ENCODE peak calls at places on chromosomes 4 and X, in five cellular contexts. One of them, this sample, is unnamed.
A peak's percentile ranks its signal among the peaks of the same experiment; 100 is the strongest.

GRCh38 chr4:187586892-187587291 is 408.7 kb upstream of the ZFP42 start:
- DNase-seq in retina: no peak
- DNase-seq in head of caudate nucleus: no peak
- DNase-seq in tibial artery: no peak
- DNase-seq in lung: no peak
- DNase-seq in this sample: peak; percentile 6

GRCh38 chr4:8324640-8325239 is 55.2 kb downstream of the HTRA3 start:
- DNase-seq in retina: no peak
- DNase-seq in head of caudate nucleus: no peak
- DNase-seq in tibial artery: no peak
- DNase-seq in lung: no peak
- DNase-seq in this sample: no peak

GRCh38 chrX:132591719-132592275 is 103.0 kb upstream of the MBNL3 start:
- DNase-seq in retina: no peak
- DNase-seq in head of caudate nucleus: no peak
- DNase-seq in tibial artery: no peak
- DNase-seq in lung: no peak
- DNase-seq in this sample: peak; percentile 5

GRCh38 chr4:2043396-2044118 is 15.6 kb upstream of the NAT8L start:
- DNase-seq in retina: no peak
- DNase-seq in head of caudate nucleus: no peak
- DNase-seq in tibial artery: no peak
- DNase-seq in lung: no peak
- DNase-seq in this sample: no peak

GRCh38 chr4:90951037-90951436 is 823.8 kb downstream of the CCSER1 start:
- DNase-seq in retina: no peak
- DNase-seq in head of caudate nucleus: no peak
- DNase-seq in tibial artery: no peak
- DNase-seq in lung: no peak
- DNase-seq in this sample: peak; percentile 19

GRCh38 chr4:86521373-86521969 is 72.6 kb upstream of the PTPN13 start:
- DNase-seq in retina: no peak
- DNase-seq in head of caudate nucleus: no peak
- DNase-seq in tibial artery: no peak
- DNase-seq in lung: no peak
- DNase-seq in this sample: no peak

GRCh38 chr4:17469931-17470674 is 41.8 kb downstream of the QDPR start:
- DNase-seq in retina: no peak
- DNase-seq in head of caudate nucleus: no peak
- DNase-seq in tibial artery: no peak
- DNase-seq in lung: no peak
- DNase-seq in this sample: no peak

GRCh38 chr4:29861307-29861706 is 858.9 kb upstream of the PCDH7 start:
- DNase-seq in retina: no peak
- DNase-seq in head of caudate nucleus: no peak
- DNase-seq in tibial artery: no peak
- DNase-seq in lung: no peak
- DNase-seq in this sample: no peak

GRCh38 chrX:153885208-153885787 is 675 bp downstream of the L1CAM start:
- DNase-seq in retina: no peak
- DNase-seq in head of caudate nucleus: no peak
- DNase-seq in tibial artery: no peak
- DNase-seq in lung: no peak
- DNase-seq in this sample: no peak

GRCh38 chr4:1375761-1376322 is 28.8 kb downstream of the UVSSA start:
- DNase-seq in retina: no peak
- DNase-seq in head of caudate nucleus: no peak
- DNase-seq in tibial artery: peak; percentile 5
- DNase-seq in lung: no peak
- DNase-seq in this sample: no peak

GRCh38 chr4:148442830-148443549 is 776 bp upstream of the NR3C2 start:
- DNase-seq in retina: no peak
- DNase-seq in head of caudate nucleus: no peak
- DNase-seq in tibial artery: peak; percentile 30
- DNase-seq in lung: no peak
- DNase-seq in this sample: peak; percentile 21

GRCh38 chr4:126843492-126844067 is 789.2 kb upstream of the INTU start:
- DNase-seq in retina: no peak
- DNase-seq in head of caudate nucleus: no peak
- DNase-seq in tibial artery: no peak
- DNase-seq in lung: no peak
- DNase-seq in this sample: no peak

GRCh38 chrX:140917354-140918115 is 84.9 kb upstream of the SPANXB1 start:
- DNase-seq in retina: no peak
- DNase-seq in head of caudate nucleus: no peak
- DNase-seq in tibial artery: no peak
- DNase-seq in lung: no peak
- DNase-seq in this sample: peak; percentile 5

GRCh38 chrX:40552768-40553167 is 28.0 kb upstream of the ATP6AP2 start:
- DNase-seq in retina: no peak
- DNase-seq in head of caudate nucleus: peak; percentile 12
- DNase-seq in tibial artery: no peak
- DNase-seq in lung: no peak
- DNase-seq in this sample: peak; percentile 12

GRCh38 chrX:119340606-119341205 is 58.4 kb upstream of the SLC25A43 start:
- DNase-seq in retina: no peak
- DNase-seq in head of caudate nucleus: peak; percentile 5
- DNase-seq in tibial artery: no peak
- DNase-seq in lung: no peak
- DNase-seq in this sample: no peak

GRCh38 chr4:76993787-76994641 is 44.5 kb downstream of the SEPTIN11 start:
- DNase-seq in retina: no peak
- DNase-seq in head of caudate nucleus: no peak
- DNase-seq in tibial artery: no peak
- DNase-seq in lung: no peak
- DNase-seq in this sample: no peak

GRCh38 chr4:88788424-88788823 is 90.8 kb upstream of the NAP1L5 start:
- DNase-seq in retina: no peak
- DNase-seq in head of caudate nucleus: no peak
- DNase-seq in tibial artery: no peak
- DNase-seq in lung: no peak
- DNase-seq in this sample: no peak

GRCh38 chr4:39032218-39033085 is at the start of gene TMEM156:
- DNase-seq in retina: no peak
- DNase-seq in head of caudate nucleus: no peak
- DNase-seq in tibial artery: no peak
- DNase-seq in lung: no peak
- DNase-seq in this sample: no peak

GRCh38 chrX:150790021-150790420 is 96.8 kb downstream of the MTMR1 start:
- DNase-seq in retina: no peak
- DNase-seq in head of caudate nucleus: no peak
- DNase-seq in tibial artery: no peak
- DNase-seq in lung: peak; percentile 0
- DNase-seq in this sample: no peak

GRCh38 chr4:173862754-173863153 is 332.7 kb upstream of the HAND2 start:
- DNase-seq in retina: no peak
- DNase-seq in head of caudate nucleus: no peak
- DNase-seq in tibial artery: no peak
- DNase-seq in lung: no peak
- DNase-seq in this sample: no peak

GRCh38 chr4:153232768-153233167 is 28.5 kb downstream of the TRIM2 start:
- DNase-seq in retina: no peak
- DNase-seq in head of caudate nucleus: no peak
- DNase-seq in tibial artery: no peak
- DNase-seq in lung: peak; percentile 38
- DNase-seq in this sample: peak; percentile 69

GRCh38 chr4:180330521-180330920 is 1912.7 kb upstream of the TENM3 start:
- DNase-seq in retina: no peak
- DNase-seq in head of caudate nucleus: no peak
- DNase-seq in tibial artery: no peak
- DNase-seq in lung: no peak
- DNase-seq in this sample: no peak

GRCh38 chr4:139279723-139280620 is at the start of gene MGARP:
- DNase-seq in retina: peak; percentile 94
- DNase-seq in head of caudate nucleus: peak; percentile 48
- DNase-seq in tibial artery: peak; percentile 22
- DNase-seq in lung: no peak
- DNase-seq in this sample: peak; percentile 69

This sample was measured in left kidney.